ENCODE peak calls at places on chromosomes 16 and 17, in nine cellular contexts. W is Daoy; E is AG10803; M is HFFc6; N is NCI-H1417 treated with DMSO at 0.1 percent for 48 hours; S is cardiac fibroblast; H is activated B cell treated with CpG ODN at 0.5 μM for 24 hours; D is activated effector memory CD4-positive, alpha-beta T cell treated with Interleukin-2 at 50 U/mL for 16 hours; J is EL. F is an unnamed sample.

GRCh38 chr17:71464241-71464640 is 656.6 kb upstream of the SOX9 start:
- DNase-seq in D (no peak), E (no peak), S (no peak), M (no peak), W (no peak), H (no peak), J (no peak), N (no peak), F (no peak)

GRCh38 chr16:2027024-2028010 is 615 bp downstream of the NHERF2 start:
- DNase-seq in N (no peak), J (peak; percentile 56), D (peak; percentile 9), H (no peak), E (peak; percentile 48), M (peak; percentile 60), W (peak; percentile 59), S (peak; percentile 68), F (peak; percentile 39)

GRCh38 chr17:1347681-1348318 is 52.2 kb downstream of the YWHAE start:
- DNase-seq in M (no peak), D (peak; percentile 18), E (peak; percentile 49), J (no peak), N (no peak), W (no peak), H (no peak), S (peak; percentile 42), F (peak; percentile 19)

GRCh38 chr16:50072730-50073129 is 7.0 kb downstream of the HEATR3 start:
- DNase-seq in D (no peak), H (no peak), J (no peak), E (no peak), S (no peak), N (no peak), W (no peak), M (no peak), F (no peak)

GRCh38 chr17:4899341-4900230 is at the start of gene C17orf107:
- DNase-seq in S (peak; percentile 79), W (no peak), H (peak; percentile 87), J (peak; percentile 68), D (peak; percentile 76), N (no peak), E (peak; percentile 65), M (peak; percentile 3), F (peak; percentile 88)

GRCh38 chr17:80822700-80823410 is 168.8 kb upstream of the CHMP6 start:
- DNase-seq in S (no peak), E (no peak), M (no peak), D (no peak), H (no peak), W (peak; percentile 23), N (no peak), J (peak; percentile 8), F (no peak)

GRCh38 chr17:67082110-67082509 is 37.8 kb downstream of the CACNG1 start:
- DNase-seq in W (no peak), H (no peak), J (no peak), E (no peak), D (no peak), S (no peak), N (no peak), M (no peak), F (no peak)

GRCh38 chr17:19876524-19877161 is 8.9 kb upstream of the ULK2 start:
- DNase-seq in E (no peak), M (no peak), S (no peak), N (no peak), W (no peak), J (no peak), H (no peak), D (peak; percentile 63), F (peak; percentile 57)

GRCh38 chr17:59106463-59107305 is at the start of gene TRIM37:
- DNase-seq in D (peak; percentile 99), S (peak; percentile 99), E (peak; percentile 98), N (peak; percentile 91), W (peak; percentile 98), J (peak; percentile 99), H (peak; percentile 98), M (peak; percentile 98), F (peak; percentile 99)

GRCh38 chr17:2337811-2338657 is 733 bp downstream of the SGSM2 start:
- DNase-seq in W (peak; percentile 79), E (peak; percentile 43), M (peak; percentile 14), J (peak; percentile 70), N (no peak), H (peak; percentile 69), D (peak; percentile 39), S (peak; percentile 34), F (peak; percentile 69)

GRCh38 chr17:19237389-19238166 is 412 bp downstream of the EPN2 start:
- DNase-seq in E (no peak), J (peak; percentile 52), D (peak; percentile 33), H (no peak), W (peak; percentile 56), S (no peak), N (no peak), M (peak; percentile 29), F (peak; percentile 60)

GRCh38 chr17:27442702-27443101 is 13.5 kb upstream of the KSR1 start:
- DNase-seq in M (no peak), W (no peak), H (no peak), J (no peak), N (no peak), S (no peak), D (no peak), E (no peak), F (no peak)

GRCh38 chr16:1723450-1724147 is 17.6 kb downstream of the MAPK8IP3 start:
- DNase-seq in S (peak; percentile 60), N (no peak), H (no peak), J (peak; percentile 38), D (peak; percentile 13), W (no peak), M (no peak), E (peak; percentile 22), F (peak; percentile 35)

F was measured in CD4-positive, alpha-beta memory T cell.